ENCODE peak calls at places on chromosomes 12 and 14, in four cellular contexts. E is fibroblast of the aortic adventitia; L is activated CD4-positive, alpha-beta T cell treated with anti-CD3 and anti-CD28 coated beads, Interleukin-2, amount 50 U/mL, for 1 hour; G is EH. Q is an unnamed sample.

GRCh38 chr12:87935216-87935615 is 94.0 kb downstream of the C12orf50 start:
- DNase-seq in E (no peak), L (no peak), G (no peak), Q (no peak)

GRCh38 chr14:92325835-92326234 is 2.9 kb downstream of the SLC24A4 start:
- DNase-seq in E (no peak), L (no peak), G (no peak), Q (no peak)

GRCh38 chr12:99454539-99455172 is 192.9 kb upstream of the GARIN6 start:
- DNase-seq in E (no peak), L (no peak), G (no peak), Q (no peak)

GRCh38 chr12:122081697-122082221 is 3.2 kb downstream of the MLXIP start:
- DNase-seq in E (peak; percentile 78), L (peak; percentile 30), G (peak; percentile 70), Q (no peak)

GRCh38 chr12:45989857-45990467 is 412 bp downstream of the SCAF11 start:
- DNase-seq in E (no peak), L (peak; percentile 39), G (peak; percentile 75), Q (peak; percentile 25)

GRCh38 chr12:12954361-12954760 is 2.4 kb upstream of the GPRC5D start:
- DNase-seq in E (no peak), L (no peak), G (peak; percentile 36), Q (no peak)

GRCh38 chr14:57709909-57710308 is 156.0 kb downstream of the SLC35F4 start:
- DNase-seq in E (no peak), L (no peak), G (no peak), Q (no peak)

GRCh38 chr14:39668449-39668848 is 236.2 kb upstream of the FBXO33 start:
- DNase-seq in E (no peak), L (no peak), G (no peak), Q (no peak)

GRCh38 chr12:121093487-121093891 is 39.2 kb upstream of the P2RX7 start:
- DNase-seq in E (no peak), L (no peak), G (no peak), Q (no peak)

GRCh38 chr12:42260518-42260917 is 22.5 kb upstream of the YAF2 start:
- DNase-seq in E (no peak), L (no peak), G (no peak), Q (no peak)

GRCh38 chr12:114743799-114744198 is 59.8 kb upstream of the TBX3 start:
- DNase-seq in E (no peak), L (no peak), G (no peak), Q (no peak)

GRCh38 chr14:71236430-71236829 is 329.2 kb downstream of the PCNX1 start:
- DNase-seq in E (no peak), L (no peak), G (no peak), Q (no peak)

GRCh38 chr12:68119724-68120211 is 39.8 kb downstream of the IFNG start:
- DNase-seq in E (no peak), L (peak; percentile 11), G (no peak), Q (no peak)

GRCh38 chr12:1801285-1801975 is 18.9 kb upstream of the LRTM2 start:
- DNase-seq in E (peak; percentile 31), L (no peak), G (no peak), Q (no peak)

GRCh38 chr12:111636209-111636928 is 37.3 kb upstream of the ATXN2 start:
- DNase-seq in E (peak; percentile 87), L (no peak), G (peak; percentile 85), Q (no peak)

GRCh38 chr14:53571990-53572389 is 384.6 kb downstream of the BMP4 start:
- DNase-seq in E (no peak), L (no peak), G (no peak), Q (no peak)

GRCh38 chr14:68947802-68948201 is 31.3 kb downstream of the ACTN1 start:
- DNase-seq in E (peak; percentile 79), L (no peak), G (peak; percentile 61), Q (no peak)

GRCh38 chr12:4763549-4763948 is 43.3 kb downstream of the GALNT8 start:
- DNase-seq in E (no peak), L (no peak), G (peak; percentile 3), Q (peak; percentile 34)

GRCh38 chr12:113030875-113031525 is 25.5 kb upstream of the DTX1 start:
- DNase-seq in E (peak; percentile 80), L (no peak), G (peak; percentile 69), Q (peak; percentile 27)

GRCh38 chr12:52539024-52539820 is 13.7 kb downstream of the KRT71 start:
- DNase-seq in E (peak; percentile 19), L (no peak), G (peak; percentile 95), Q (no peak)

GRCh38 chr14:68680541-68681051 is 112.3 kb downstream of the ZFP36L1 start:
- DNase-seq in E (peak; percentile 91), L (no peak), G (peak; percentile 69), Q (no peak)

GRCh38 chr12:18824287-18824686 is 86.4 kb downstream of the CAPZA3 start:
- DNase-seq in E (no peak), L (no peak), G (no peak), Q (no peak)

GRCh38 chr14:33065634-33066033 is 127.0 kb downstream of the NPAS3 start:
- DNase-seq in E (no peak), L (no peak), G (no peak), Q (no peak)

GRCh38 chr14:105299654-105300541 is 903 bp downstream of the BRF1 start:
- DNase-seq in E (no peak), L (no peak), G (peak; percentile 26), Q (no peak)

GRCh38 chr14:103882503-103883262 is 35.3 kb upstream of the PPP1R13B start:
- DNase-seq in E (peak; percentile 12), L (no peak), G (no peak), Q (no peak)

GRCh38 chr14:77187649-77188012 is 6.0 kb downstream of the TMEM63C start:
- DNase-seq in E (no peak), L (no peak), G (no peak), Q (no peak)

GRCh38 chr12:50949801-50950302 is 2.5 kb upstream of the HIGD1C start:
- DNase-seq in E (no peak), L (no peak), G (no peak), Q (peak; percentile 42)

GRCh38 chr14:76955575-76956252 is 72.8 kb downstream of the IRF2BPL start:
- DNase-seq in E (no peak), L (peak; percentile 49), G (peak; percentile 88), Q (no peak)

GRCh38 chr12:120470150-120470817 is 736 bp upstream of the SRSF9 start:
- DNase-seq in E (peak; percentile 37), L (no peak), G (peak; percentile 38), Q (peak; percentile 23)

GRCh38 chr12:31323466-31324115 is 2.4 kb downstream of the SINHCAF start:
- DNase-seq in E (no peak), L (peak; percentile 56), G (no peak), Q (peak; percentile 43)

Q was measured in HuH-7.5.